ENCODE peak calls at places on chromosome 13, in eight cellular contexts. D is choroid plexus epithelial cell; R is cardiac fibroblast; K is CD4-positive, alpha-beta T cell; T is Peyer's patch; Q is lower leg skin; O is retinal pigment epithelial cell; L is GM23338. U is an unnamed sample.

GRCh38 chr13:45393941-45394570 is 24.1 kb downstream of the SLC25A30 start:
- DNase-seq in D (peak; percentile 78), R (peak; percentile 63), K (no peak), T (peak; percentile 53), Q (no peak), O (no peak), L (peak; percentile 80), U (peak; percentile 68)

GRCh38 chr13:45511310-45512147 is 46.8 kb downstream of the COG3 start:
- DNase-seq in D (peak; percentile 87), R (peak; percentile 89), K (peak; percentile 9), T (no peak), Q (no peak), O (peak; percentile 27), L (peak; percentile 85), U (peak; percentile 65)

GRCh38 chr13:25247345-25247744 is 39.9 kb downstream of the MTMR6 start:
- DNase-seq in D (peak; percentile 17), R (no peak), K (no peak), T (no peak), Q (no peak), O (peak; percentile 34), L (no peak), U (no peak)

GRCh38 chr13:61664821-61665705 is 249.4 kb upstream of the PCDH20 start:
- DNase-seq in D (peak; percentile 1), R (peak; percentile 9), K (no peak), T (peak; percentile 43), Q (no peak), O (peak; percentile 9), L (no peak), U (no peak)

GRCh38 chr13:34867590-34867989 is 74.5 kb upstream of the NBEA start:
- DNase-seq in D (peak; percentile 68), R (peak; percentile 11), K (no peak), T (no peak), Q (no peak), O (peak; percentile 62), L (no peak), U (no peak)

GRCh38 chr13:97242755-97243497 is 20.8 kb downstream of the MBNL2 start:
- DNase-seq in D (no peak), R (no peak), K (no peak), T (no peak), Q (no peak), O (no peak), L (no peak), U (no peak)

GRCh38 chr13:37164635-37165034 is 59.2 kb upstream of the CSNK1A1L start:
- DNase-seq in D (no peak), R (no peak), K (no peak), T (no peak), Q (no peak), O (no peak), L (peak; percentile 21), U (no peak)

GRCh38 chr13:19634129-19634740 is 776 bp downstream of the MPHOSPH8 start:
- DNase-seq in D (peak; percentile 67), R (peak; percentile 60), K (no peak), T (no peak), Q (no peak), O (peak; percentile 13), L (peak; percentile 17), U (no peak)

GRCh38 chr13:30121666-30122065 is 185.7 kb downstream of the KATNAL1 start:
- DNase-seq in D (no peak), R (no peak), K (no peak), T (no peak), Q (no peak), O (no peak), L (no peak), U (no peak)

GRCh38 chr13:77599351-77599750 is 63.8 kb downstream of the SCEL start:
- DNase-seq in D (no peak), R (no peak), K (no peak), T (no peak), Q (no peak), O (no peak), L (no peak), U (no peak)

GRCh38 chr13:90416519-90416918 is 931.0 kb upstream of the MIR17HG start:
- DNase-seq in D (peak; percentile 89), R (peak; percentile 57), K (no peak), T (no peak), Q (no peak), O (no peak), L (no peak), U (no peak)

GRCh38 chr13:113851480-113851803 is 12.4 kb downstream of the GAS6 start:
- DNase-seq in D (no peak), R (no peak), K (no peak), T (no peak), Q (no peak), O (no peak), L (no peak), U (no peak)

GRCh38 chr13:27406178-27406939 is 18.1 kb upstream of the GTF3A start:
- DNase-seq in D (peak; percentile 72), R (peak; percentile 59), K (peak; percentile 17), T (no peak), Q (peak; percentile 73), O (no peak), L (peak; percentile 27), U (peak; percentile 63)

GRCh38 chr13:49610176-49610575 is 18.1 kb upstream of the ARL11 start:
- DNase-seq in D (no peak), R (no peak), K (no peak), T (no peak), Q (no peak), O (no peak), L (no peak), U (no peak)

GRCh38 chr13:94609196-94609595 is 7.5 kb downstream of the GPR180 start:
- DNase-seq in D (no peak), R (no peak), K (no peak), T (no peak), Q (no peak), O (no peak), L (no peak), U (no peak)

GRCh38 chr13:114043421-114044053 is 69.7 kb upstream of the C13orf46 start:
- DNase-seq in D (peak; percentile 91), R (peak; percentile 77), K (no peak), T (no peak), Q (peak; percentile 93), O (no peak), L (peak; percentile 56), U (no peak)

GRCh38 chr13:50712469-50712868 is 131.0 kb downstream of the DLEU7 start:
- DNase-seq in D (peak; percentile 34), R (no peak), K (no peak), T (no peak), Q (no peak), O (no peak), L (no peak), U (no peak)

GRCh38 chr13:113426591-113426986 is 26.7 kb downstream of the ADPRHL1 start:
- DNase-seq in D (no peak), R (no peak), K (no peak), T (no peak), Q (no peak), O (no peak), L (no peak), U (no peak)

GRCh38 chr13:102323505-102323904 is 78.3 kb downstream of the FGF14 start:
- DNase-seq in D (no peak), R (no peak), K (no peak), T (no peak), Q (no peak), O (no peak), L (no peak), U (no peak)

GRCh38 chr13:113941571-113942191 is 32.2 kb downstream of the C13orf46 start:
- DNase-seq in D (peak; percentile 54), R (no peak), K (no peak), T (peak; percentile 51), Q (no peak), O (no peak), L (no peak), U (no peak)

GRCh38 chr13:113937497-113938140 is 36.3 kb downstream of the C13orf46 start:
- DNase-seq in D (no peak), R (no peak), K (no peak), T (no peak), Q (no peak), O (no peak), L (no peak), U (no peak)

GRCh38 chr13:51066091-51066831 is 44.8 kb downstream of the C13orf42 start:
- DNase-seq in D (peak; percentile 22), R (peak; percentile 18), K (no peak), T (no peak), Q (no peak), O (no peak), L (peak; percentile 25), U (no peak)

GRCh38 chr13:21557995-21558394 is 46.0 kb downstream of the MICU2 start:
- DNase-seq in D (peak; percentile 60), R (peak; percentile 29), K (no peak), T (no peak), Q (no peak), O (no peak), L (peak; percentile 75), U (no peak)

GRCh38 chr13:99658266-99658991 is 157.2 kb downstream of the TM9SF2 start:
- DNase-seq in D (peak; percentile 86), R (peak; percentile 68), K (peak; percentile 50), T (peak; percentile 67), Q (peak; percentile 92), O (peak; percentile 34), L (peak; percentile 80), U (peak; percentile 30)
- TF ChIP-seq CTCF in D (peak; percentile 61), R (peak; percentile 21), K (peak; percentile 50), T (peak; percentile 41), Q (no peak), O (peak; percentile 65), L (peak; percentile 64), U (peak; percentile 58)

DNA sequence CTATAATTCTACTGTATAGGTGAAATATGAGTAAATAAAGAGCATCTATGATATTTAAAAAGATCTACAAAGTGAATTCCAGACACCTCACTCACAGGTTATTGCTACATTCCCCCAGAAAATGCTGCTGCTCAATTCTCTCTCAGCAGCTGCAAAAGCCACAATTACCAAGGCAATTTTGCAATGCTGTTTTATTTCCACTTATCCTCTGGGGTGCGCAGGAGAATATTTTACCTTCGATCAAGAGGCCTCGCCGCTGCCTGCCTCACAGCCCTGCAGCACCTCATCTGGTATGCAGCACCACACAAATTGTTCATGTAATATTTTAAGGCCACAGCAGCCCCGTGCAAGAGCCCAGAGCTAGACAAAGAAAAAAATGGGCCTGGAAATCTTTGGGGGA is 333.2 kb downstream of the DNAJC15 start:
- DNase-seq in D (peak; percentile 34), R (peak; percentile 46), K (no peak), T (no peak), Q (no peak), O (no peak), L (no peak), U (no peak)
- TF ChIP-seq CTCF in D (peak; percentile 5), R (no peak), K (no peak), T (no peak), Q (no peak), O (no peak), L (no peak), U (no peak)

GRCh38 chr13:111153279-111153976 is 38.3 kb downstream of the ARHGEF7 start:
- DNase-seq in D (peak; percentile 91), R (peak; percentile 92), K (peak; percentile 83), T (peak; percentile 96), Q (peak; percentile 99), O (peak; percentile 72), L (peak; percentile 94), U (peak; percentile 97)
- TF ChIP-seq CTCF in D (peak; percentile 41), R (no peak), K (no peak), T (peak; percentile 28), Q (no peak), O (peak; percentile 15), L (no peak), U (peak; percentile 31)

DNA sequence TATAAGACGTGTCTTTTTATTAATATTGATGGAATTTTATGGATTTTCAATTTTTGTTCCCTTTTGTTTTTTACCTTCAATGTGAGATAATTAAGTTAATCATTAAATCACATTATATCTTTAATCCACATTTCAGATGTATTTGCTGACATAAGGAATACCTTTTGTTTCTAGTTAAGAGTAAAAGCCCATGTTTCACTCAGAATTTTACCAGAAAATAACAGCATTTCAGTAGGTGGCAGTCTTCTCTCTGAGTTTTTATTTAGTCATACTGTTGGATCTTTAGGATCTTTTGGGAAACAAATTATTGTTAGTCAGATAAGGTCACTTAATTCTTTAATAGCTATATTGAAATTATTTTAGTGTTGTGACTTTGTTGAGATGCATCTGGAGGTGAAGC is 67.9 kb downstream of the NDFIP2 start:
- DNase-seq in D (peak; percentile 42), R (peak; percentile 46), K (no peak), T (no peak), Q (no peak), O (no peak), L (no peak), U (no peak)
- TF ChIP-seq CTCF in D (peak; percentile 52), R (peak; percentile 36), K (no peak), T (no peak), Q (no peak), O (peak; percentile 48), L (peak; percentile 38), U (no peak)

U was measured in GM13977.